ENCODE peak calls at places on chromosomes 1 and 21, in eight cellular contexts. T is neural crest cell; Q is suprapubic skin; W is stimulated activated naive CD8-positive, alpha-beta T cell treated with anti-CD3 and anti-CD28 coated beads, Interleukin-15, Interleukin-2, amounts not matched to agents 100 U/mL and 50 U/mL, for 24 hours; S is HuH-7.5; Y is AG08395; X is erythroblast; O is cardiac muscle cell. U is an unnamed sample.

GRCh38 chr1:82371844-82372498 is 571.2 kb downstream of the ADGRL2 start:
- DNase-seq in Y (no peak), W (no peak), X (no peak), S (no peak), Q (no peak), O (no peak), T (no peak), U (no peak)

GRCh38 chr21:38286739-38287426 is 30.1 kb downstream of the KCNJ15 start:
- DNase-seq in O (no peak), Q (no peak), S (no peak), W (no peak), Y (no peak), T (no peak), X (no peak), U (no peak)

GRCh38 chr1:24540906-24541710 is 14.8 kb upstream of the NCMAP start:
- DNase-seq in T (no peak), O (peak), W (no peak), Q (no peak), X (no peak), S (no peak), Y (peak), U (no peak)

GRCh38 chr1:43349594-43350306 is 9.0 kb upstream of the CDC20 start:
- DNase-seq in X (no peak), S (no peak), W (no peak), O (peak), T (no peak), Q (no peak), Y (no peak), U (peak)

GRCh38 chr1:201946224-201946908 is at the start of gene LMOD1:
- DNase-seq in X (peak), S (peak), Y (peak), T (peak), W (no peak), O (peak), Q (peak), U (peak)

GRCh38 chr1:238895911-238896310 is 490.5 kb upstream of the CHRM3 start:
- DNase-seq in T (no peak), X (no peak), W (no peak), Q (no peak), Y (no peak), S (no peak), O (no peak), U (peak)

GRCh38 chr1:212030936-212031528 is 4.3 kb downstream of the INTS7 start:
- DNase-seq in W (no peak), Y (peak), O (peak), Q (no peak), X (peak), S (no peak), T (no peak), U (no peak)

GRCh38 chr21:14076143-14076806 is 134.5 kb downstream of the LIPI start:
- DNase-seq in W (no peak), X (no peak), O (no peak), Q (no peak), Y (no peak), S (no peak), T (no peak), U (no peak)

GRCh38 chr1:1292851-1293250 is 12.6 kb downstream of the SCNN1D start:
- DNase-seq in T (no peak), W (no peak), Y (no peak), Q (no peak), X (no peak), O (no peak), S (no peak), U (no peak)

GRCh38 chr21:38470762-38471161 is 27.5 kb downstream of the ERG start:
- DNase-seq in Y (peak), W (no peak), X (no peak), S (no peak), Q (no peak), T (no peak), O (peak), U (no peak)

GRCh38 chr1:232226197-232226681 is 403.7 kb downstream of the SIPA1L2 start:
- DNase-seq in S (no peak), T (no peak), W (peak), Q (no peak), Y (peak), O (peak), X (no peak), U (no peak)

GRCh38 chr1:101632548-101633256 is 364.0 kb downstream of the OLFM3 start:
- DNase-seq in S (no peak), Q (no peak), O (no peak), W (no peak), X (no peak), T (no peak), Y (no peak), U (no peak)

GRCh38 chr1:153597206-153597605 is 15.7 kb downstream of the S100A16 start:
- DNase-seq in Y (peak), S (no peak), W (no peak), O (no peak), X (peak), Q (no peak), T (no peak), U (no peak)

GRCh38 chr1:35855016-35855700 is 27.9 kb upstream of the AGO1 start:
- DNase-seq in W (no peak), S (no peak), O (no peak), Y (no peak), X (no peak), Q (no peak), T (no peak), U (no peak)

GRCh38 chr21:33569986-33570385 is 18.5 kb downstream of the DONSON start:
- DNase-seq in Y (no peak), S (no peak), W (no peak), O (no peak), X (no peak), Q (no peak), T (no peak), U (no peak)

GRCh38 chr1:61782771-61783170 is 40.5 kb downstream of the PATJ start:
- DNase-seq in X (no peak), Y (no peak), W (peak), T (no peak), O (no peak), Q (no peak), S (no peak), U (no peak)

GRCh38 chr21:34653522-34653921 is 15.3 kb upstream of the CLIC6 start:
- DNase-seq in Y (no peak), T (no peak), W (no peak), Q (no peak), X (no peak), O (no peak), S (no peak), U (no peak)

GRCh38 chr1:203361843-203362524 is 11.1 kb upstream of the FMOD start:
- DNase-seq in Y (peak), T (no peak), O (peak), W (no peak), Q (no peak), S (no peak), X (no peak), U (no peak)

GRCh38 chr1:215185067-215185620 is 102.6 kb downstream of the KCNK2 start:
- DNase-seq in Y (no peak), S (no peak), O (no peak), X (no peak), W (no peak), T (no peak), Q (no peak), U (no peak)

GRCh38 chr1:209876091-209876800 is 48.5 kb downstream of the UTP25 start:
- DNase-seq in T (no peak), W (no peak), O (no peak), Q (no peak), Y (no peak), X (no peak), S (no peak), U (no peak)

GRCh38 chr1:15254521-15254920 is 7.5 kb downstream of the FHAD1 start:
- DNase-seq in T (no peak), Q (no peak), X (no peak), S (no peak), Y (no peak), O (no peak), W (no peak), U (no peak)

GRCh38 chr21:33682992-33683627 is 40.8 kb downstream of the ITSN1 start:
- DNase-seq in Q (no peak), W (no peak), Y (peak), O (peak), S (no peak), X (no peak), T (no peak), U (no peak)

GRCh38 chr1:75989130-75989529 is 56.9 kb upstream of the ASB17 start:
- DNase-seq in Q (no peak), T (no peak), O (no peak), Y (no peak), W (no peak), S (no peak), X (no peak), U (no peak)

GRCh38 chr1:172894345-172895049 is 156.2 kb downstream of the TNFSF18 start:
- DNase-seq in X (peak), W (no peak), S (no peak), T (no peak), Y (no peak), O (no peak), Q (no peak), U (no peak)

GRCh38 chr1:145991799-145992412 is 4.5 kb downstream of the TXNIP start:
- DNase-seq in W (no peak), S (no peak), Y (no peak), Q (peak), O (no peak), X (no peak), T (no peak), U (no peak)

GRCh38 chr1:35605882-35606182 is 32.7 kb downstream of the TFAP2E start:
- DNase-seq in Y (peak), S (no peak), T (no peak), X (no peak), W (no peak), O (peak), Q (no peak), U (no peak)

GRCh38 chr1:213934642-213935041 is 53.1 kb upstream of the PROX1 start:
- DNase-seq in X (no peak), S (no peak), Q (no peak), O (peak), Y (no peak), W (no peak), T (no peak), U (no peak)

GRCh38 chr1:231699769-231700168 is 73.2 kb downstream of the DISC1 start:
- DNase-seq in W (no peak), Q (no peak), O (peak), X (no peak), T (no peak), Y (no peak), S (no peak), U (no peak)

GRCh38 chr1:1429671-1430073 is 5.8 kb upstream of the VWA1 start:
- DNase-seq in T (no peak), W (no peak), X (no peak), Y (no peak), Q (no peak), S (peak), O (peak), U (no peak)

GRCh38 chr1:154608522-154609294 is 722 bp upstream of the ADAR start:
- DNase-seq in W (peak), Q (peak), T (peak), S (peak), Y (peak), X (peak), O (peak), U (peak)

GRCh38 chr1:38614861-38615260 is 244.7 kb downstream of the RRAGC start:
- DNase-seq in Y (no peak), W (no peak), O (no peak), T (no peak), X (no peak), Q (no peak), S (no peak), U (no peak)

GRCh38 chr1:95534985-95535384 is 301.0 kb downstream of the RWDD3 start:
- DNase-seq in W (no peak), X (no peak), O (no peak), Q (no peak), S (no peak), T (no peak), Y (no peak), U (no peak)

GRCh38 chr1:96360036-96360795 is 361.4 kb upstream of the PTBP2 start:
- DNase-seq in T (no peak), X (no peak), W (no peak), O (no peak), S (no peak), Q (no peak), Y (peak), U (no peak)

GRCh38 chr1:1806890-1807289 is 28.6 kb upstream of the NADK start:
- DNase-seq in X (no peak), T (no peak), Y (peak), O (no peak), S (no peak), W (no peak), Q (no peak), U (no peak)

GRCh38 chr1:202007703-202008489 is 2.5 kb upstream of the ELF3 start:
- DNase-seq in S (no peak), Y (peak), X (peak), W (no peak), Q (no peak), T (no peak), O (peak), U (peak)

GRCh38 chr1:117093091-117093534 is 28.4 kb downstream of the TRIM45 start:
- DNase-seq in X (no peak), Y (peak), W (no peak), T (no peak), O (peak), Q (no peak), S (no peak), U (no peak)

GRCh38 chr21:20308586-20308985 is 689.6 kb upstream of the NCAM2 start:
- DNase-seq in Y (no peak), T (no peak), O (no peak), Q (no peak), X (no peak), S (no peak), W (no peak), U (no peak)

GRCh38 chr1:109478806-109479205 is 4.9 kb upstream of the ATXN7L2 start:
- DNase-seq in W (no peak), S (no peak), T (no peak), O (no peak), Y (no peak), Q (no peak), X (no peak), U (peak)

GRCh38 chr1:115340879-115341278 is 2.8 kb upstream of the NGF start:
- DNase-seq in S (no peak), Y (no peak), O (no peak), X (no peak), T (no peak), Q (no peak), W (no peak), U (no peak)

GRCh38 chr1:210727709-210728108 is 399.0 kb downstream of the HHAT start:
- DNase-seq in S (no peak), X (no peak), Q (no peak), W (no peak), T (no peak), O (no peak), Y (no peak), U (no peak)